ENCODE peak calls at places on chromosome 6, in six cellular contexts. M is activated CD8-positive, alpha-beta memory T cell treated with anti-CD3 and anti-CD28 coated beads for 48 hours; D is progenitor cell of endocrine pancreas; Z is transverse colon; Q is amniotic epithelial cell; J is stimulated activated CD4-positive, alpha-beta T cell treated with anti-CD3 and anti-CD28 coated beads, Interleukin-12 subunit alpha, Interleukin-12 subunit beta, amount 100 ng/mL, for 4 hours. I is an unnamed sample.
A peak's percentile ranks its signal among the peaks of the same experiment; 100 is the strongest.

GRCh38 chr6:33343953-33344611 is 26.5 kb upstream of the ZBTB22 start:
- DNase-seq in J (no peak), Z (no peak), Q (no peak), D (no peak), M (no peak), I (no peak)

GRCh38 chr6:2369606-2370005 is 124.2 kb upstream of the GMDS start:
- DNase-seq in M (no peak), Q (no peak), J (no peak), D (no peak), Z (no peak), I (no peak)

GRCh38 chr6:169490409-169490708 is 211.5 kb downstream of the WDR27 start:
- DNase-seq in Q (no peak), D (no peak), Z (no peak), J (no peak), M (no peak), I (no peak)

GRCh38 chr6:144265390-144265789 is 19.7 kb upstream of the UTRN start:
- DNase-seq in J (no peak), M (no peak), D (peak; percentile 15), Q (peak; percentile 81), Z (no peak), I (peak; percentile 58)

GRCh38 chr6:453152-453551 is 61.6 kb downstream of the IRF4 start:
- DNase-seq in Z (no peak), Q (no peak), D (no peak), M (no peak), J (no peak), I (no peak)

GRCh38 chr6:160420969-160421556 is 72.9 kb downstream of the SLC22A3 start:
- DNase-seq in M (no peak), Z (no peak), J (no peak), D (no peak), Q (no peak), I (no peak)

GRCh38 chr6:52667572-52667971 is 3.3 kb upstream of the TMEM14A start:
- DNase-seq in Q (no peak), M (no peak), D (no peak), J (no peak), Z (no peak), I (no peak)

GRCh38 chr6:165008971-165009370 is 300.4 kb downstream of the C6orf118 start:
- DNase-seq in J (no peak), D (no peak), Z (no peak), Q (no peak), M (no peak), I (peak; percentile 10)

GRCh38 chr6:157548635-157549467 is 167.9 kb downstream of the ZDHHC14 start:
- DNase-seq in M (no peak), J (no peak), Q (no peak), Z (peak; percentile 28), D (no peak), I (no peak)

GRCh38 chr6:119002069-119002468 is 67.1 kb upstream of the MCM9 start:
- DNase-seq in M (no peak), Q (peak; percentile 52), J (no peak), D (no peak), Z (no peak), I (no peak)

GRCh38 chr6:40671338-40672050 is 84.3 kb upstream of the LRFN2 start:
- DNase-seq in M (no peak), Z (peak; percentile 22), D (no peak), J (no peak), Q (no peak), I (no peak)

GRCh38 chr6:125528614-125529013 is 220.8 kb upstream of the HEY2 start:
- DNase-seq in Z (no peak), Q (no peak), D (no peak), M (no peak), J (no peak), I (no peak)

GRCh38 chr6:6788394-6789020 is 200.0 kb downstream of the LY86 start:
- DNase-seq in Z (peak; percentile 41), Q (peak; percentile 19), J (peak; percentile 8), M (no peak), D (no peak), I (no peak)

GRCh38 chr6:17865798-17866725 is 121.4 kb downstream of the KIF13A start:
- DNase-seq in D (no peak), Z (peak; percentile 18), Q (peak; percentile 98), J (no peak), M (no peak), I (peak; percentile 99)

GRCh38 chr6:20202070-20202658 is 10.1 kb downstream of the MBOAT1 start:
- DNase-seq in J (no peak), M (no peak), Z (no peak), D (no peak), Q (peak; percentile 66), I (peak; percentile 64)

GRCh38 chr6:31826793-31827285 is 699 bp upstream of the HSPA1B start:
- DNase-seq in M (no peak), Z (peak; percentile 93), D (no peak), J (no peak), Q (no peak), I (no peak)

GRCh38 chr6:134315974-134316391 is 1.9 kb downstream of the SGK1 start:
- DNase-seq in M (no peak), D (no peak), Z (no peak), Q (no peak), J (no peak), I (no peak)

GRCh38 chr6:34115396-34116314 is 30.2 kb downstream of the GRM4 start:
- DNase-seq in M (no peak), J (peak; percentile 14), D (peak; percentile 67), Z (no peak), Q (peak; percentile 14), I (peak; percentile 28)

I was measured in Caki2.